ENCODE peak calls at places on chromosomes 7 and 10, in five cellular contexts. One of them, this sample, is unnamed.

GRCh38 chr7:68699090-68699711 is 899.1 kb upstream of the AUTS2 start:
- DNase-seq in tibial nerve: no peak
- DNase-seq in mammary epithelial cell: no peak
- DNase-seq in endothelial cell of umbilical vein: no peak
- DNase-seq in brain microvascular endothelial cell: peak
- DNase-seq in this sample: no peak

GRCh38 chr10:104309980-104310978 is 28.0 kb downstream of the ITPRIP start:
- DNase-seq in tibial nerve: peak
- DNase-seq in mammary epithelial cell: peak
- DNase-seq in endothelial cell of umbilical vein: peak
- DNase-seq in brain microvascular endothelial cell: peak
- DNase-seq in this sample: peak

GRCh38 chr7:22821702-22822485 is 755 bp downstream of the TOMM7 start:
- DNase-seq in tibial nerve: no peak
- DNase-seq in mammary epithelial cell: peak
- DNase-seq in endothelial cell of umbilical vein: peak
- DNase-seq in brain microvascular endothelial cell: no peak
- DNase-seq in this sample: peak

GRCh38 chr10:69141304-69141703 is 17.3 kb downstream of the VPS26A start:
- DNase-seq in tibial nerve: no peak
- DNase-seq in mammary epithelial cell: no peak
- DNase-seq in endothelial cell of umbilical vein: no peak
- DNase-seq in brain microvascular endothelial cell: no peak
- DNase-seq in this sample: no peak

GRCh38 chr10:80769700-80770160 is 232.0 kb downstream of the SH2D4B start:
- DNase-seq in tibial nerve: no peak
- DNase-seq in mammary epithelial cell: no peak
- DNase-seq in endothelial cell of umbilical vein: no peak
- DNase-seq in brain microvascular endothelial cell: no peak
- DNase-seq in this sample: no peak

GRCh38 chr10:132851451-132851850 is 65.5 kb upstream of the NKX6-2 start:
- DNase-seq in tibial nerve: peak
- DNase-seq in mammary epithelial cell: no peak
- DNase-seq in endothelial cell of umbilical vein: no peak
- DNase-seq in brain microvascular endothelial cell: no peak
- DNase-seq in this sample: no peak

GRCh38 chr7:818031-818699 is 14.1 kb upstream of the SUN1 start:
- DNase-seq in tibial nerve: no peak
- DNase-seq in mammary epithelial cell: peak
- DNase-seq in endothelial cell of umbilical vein: peak
- DNase-seq in brain microvascular endothelial cell: peak
- DNase-seq in this sample: peak

GRCh38 chr7:37643876-37644275 is 39.7 kb upstream of the GPR141 start:
- DNase-seq in tibial nerve: no peak
- DNase-seq in mammary epithelial cell: no peak
- DNase-seq in endothelial cell of umbilical vein: peak
- DNase-seq in brain microvascular endothelial cell: no peak
- DNase-seq in this sample: no peak

GRCh38 chr7:127863082-127863481 is 168.2 kb downstream of the LRRC4 start:
- DNase-seq in tibial nerve: no peak
- DNase-seq in mammary epithelial cell: no peak
- DNase-seq in endothelial cell of umbilical vein: no peak
- DNase-seq in brain microvascular endothelial cell: no peak
- DNase-seq in this sample: no peak

GRCh38 chr10:103574116-103575061 is 80.9 kb downstream of the NEURL1 start:
- DNase-seq in tibial nerve: no peak
- DNase-seq in mammary epithelial cell: no peak
- DNase-seq in endothelial cell of umbilical vein: no peak
- DNase-seq in brain microvascular endothelial cell: no peak
- DNase-seq in this sample: no peak

GRCh38 chr10:71454347-71454746 is 57.6 kb downstream of the CDH23 start:
- DNase-seq in tibial nerve: no peak
- DNase-seq in mammary epithelial cell: no peak
- DNase-seq in endothelial cell of umbilical vein: no peak
- DNase-seq in brain microvascular endothelial cell: no peak
- DNase-seq in this sample: no peak

GRCh38 chr10:36462194-36462593 is 663.2 kb upstream of the ANKRD30A start:
- DNase-seq in tibial nerve: no peak
- DNase-seq in mammary epithelial cell: peak
- DNase-seq in endothelial cell of umbilical vein: no peak
- DNase-seq in brain microvascular endothelial cell: no peak
- DNase-seq in this sample: peak

GRCh38 chr7:37540917-37541316 is 92.3 kb upstream of the ELMO1 start:
- DNase-seq in tibial nerve: no peak
- DNase-seq in mammary epithelial cell: no peak
- DNase-seq in endothelial cell of umbilical vein: no peak
- DNase-seq in brain microvascular endothelial cell: no peak
- DNase-seq in this sample: no peak

GRCh38 chr10:73529089-73529832 is 33.4 kb upstream of the PPP3CB start:
- DNase-seq in tibial nerve: no peak
- DNase-seq in mammary epithelial cell: peak
- DNase-seq in endothelial cell of umbilical vein: peak
- DNase-seq in brain microvascular endothelial cell: peak
- DNase-seq in this sample: peak

GRCh38 chr7:221996-222715 is 29.8 kb downstream of the FAM20C start:
- DNase-seq in tibial nerve: no peak
- DNase-seq in mammary epithelial cell: no peak
- DNase-seq in endothelial cell of umbilical vein: no peak
- DNase-seq in brain microvascular endothelial cell: no peak
- DNase-seq in this sample: no peak

GRCh38 chr10:62437696-62438095 is 63.5 kb downstream of the ZNF365 start:
- DNase-seq in tibial nerve: no peak
- DNase-seq in mammary epithelial cell: peak
- DNase-seq in endothelial cell of umbilical vein: peak
- DNase-seq in brain microvascular endothelial cell: peak
- DNase-seq in this sample: peak

GRCh38 chr7:92854501-92855238 is 18.3 kb upstream of the CDK6 start:
- DNase-seq in tibial nerve: no peak
- DNase-seq in mammary epithelial cell: no peak
- DNase-seq in endothelial cell of umbilical vein: peak
- DNase-seq in brain microvascular endothelial cell: no peak
- DNase-seq in this sample: no peak

GRCh38 chr7:135761751-135762488 is 13.3 kb upstream of the FAM180A start:
- DNase-seq in tibial nerve: no peak
- DNase-seq in mammary epithelial cell: peak
- DNase-seq in endothelial cell of umbilical vein: peak
- DNase-seq in brain microvascular endothelial cell: peak
- DNase-seq in this sample: peak

GRCh38 chr7:127440206-127440605 is 47.7 kb upstream of the ZNF800 start:
- DNase-seq in tibial nerve: no peak
- DNase-seq in mammary epithelial cell: no peak
- DNase-seq in endothelial cell of umbilical vein: no peak
- DNase-seq in brain microvascular endothelial cell: no peak
- DNase-seq in this sample: no peak

GRCh38 chr7:6420680-6421079 is 27.1 kb downstream of the DAGLB start:
- DNase-seq in tibial nerve: no peak
- DNase-seq in mammary epithelial cell: no peak
- DNase-seq in endothelial cell of umbilical vein: no peak
- DNase-seq in brain microvascular endothelial cell: no peak
- DNase-seq in this sample: no peak

GRCh38 chr10:13809447-13809846 is 222.7 kb downstream of the PRPF18 start:
- DNase-seq in tibial nerve: no peak
- DNase-seq in mammary epithelial cell: no peak
- DNase-seq in endothelial cell of umbilical vein: no peak
- DNase-seq in brain microvascular endothelial cell: no peak
- DNase-seq in this sample: no peak

GRCh38 chr7:8938036-8938435 is 504.6 kb downstream of the NXPH1 start:
- DNase-seq in tibial nerve: no peak
- DNase-seq in mammary epithelial cell: no peak
- DNase-seq in endothelial cell of umbilical vein: no peak
- DNase-seq in brain microvascular endothelial cell: no peak
- DNase-seq in this sample: no peak

GRCh38 chr10:34555653-34556052 is 259.4 kb downstream of the PARD3 start:
- DNase-seq in tibial nerve: no peak
- DNase-seq in mammary epithelial cell: peak
- DNase-seq in endothelial cell of umbilical vein: no peak
- DNase-seq in brain microvascular endothelial cell: no peak
- DNase-seq in this sample: no peak

GRCh38 chr10:131808370-131808930 is 92.4 kb upstream of the PPP2R2D start:
- DNase-seq in tibial nerve: no peak
- DNase-seq in mammary epithelial cell: no peak
- DNase-seq in endothelial cell of umbilical vein: no peak
- DNase-seq in brain microvascular endothelial cell: no peak
- DNase-seq in this sample: no peak

GRCh38 chr7:29976265-29976664 is 13.3 kb downstream of the SCRN1 start:
- DNase-seq in tibial nerve: no peak
- DNase-seq in mammary epithelial cell: no peak
- DNase-seq in endothelial cell of umbilical vein: no peak
- DNase-seq in brain microvascular endothelial cell: no peak
- DNase-seq in this sample: no peak

GRCh38 chr7:29975564-29975963 is 14.0 kb downstream of the SCRN1 start:
- DNase-seq in tibial nerve: no peak
- DNase-seq in mammary epithelial cell: no peak
- DNase-seq in endothelial cell of umbilical vein: no peak
- DNase-seq in brain microvascular endothelial cell: no peak
- DNase-seq in this sample: no peak

GRCh38 chr7:29980151-29980550 is 9.4 kb downstream of the SCRN1 start:
- DNase-seq in tibial nerve: no peak
- DNase-seq in mammary epithelial cell: no peak
- DNase-seq in endothelial cell of umbilical vein: peak
- DNase-seq in brain microvascular endothelial cell: no peak
- DNase-seq in this sample: no peak

GRCh38 chr7:29976673-29977072 is 12.9 kb downstream of the SCRN1 start:
- DNase-seq in tibial nerve: no peak
- DNase-seq in mammary epithelial cell: peak
- DNase-seq in endothelial cell of umbilical vein: no peak
- DNase-seq in brain microvascular endothelial cell: no peak
- DNase-seq in this sample: no peak

DNA sequence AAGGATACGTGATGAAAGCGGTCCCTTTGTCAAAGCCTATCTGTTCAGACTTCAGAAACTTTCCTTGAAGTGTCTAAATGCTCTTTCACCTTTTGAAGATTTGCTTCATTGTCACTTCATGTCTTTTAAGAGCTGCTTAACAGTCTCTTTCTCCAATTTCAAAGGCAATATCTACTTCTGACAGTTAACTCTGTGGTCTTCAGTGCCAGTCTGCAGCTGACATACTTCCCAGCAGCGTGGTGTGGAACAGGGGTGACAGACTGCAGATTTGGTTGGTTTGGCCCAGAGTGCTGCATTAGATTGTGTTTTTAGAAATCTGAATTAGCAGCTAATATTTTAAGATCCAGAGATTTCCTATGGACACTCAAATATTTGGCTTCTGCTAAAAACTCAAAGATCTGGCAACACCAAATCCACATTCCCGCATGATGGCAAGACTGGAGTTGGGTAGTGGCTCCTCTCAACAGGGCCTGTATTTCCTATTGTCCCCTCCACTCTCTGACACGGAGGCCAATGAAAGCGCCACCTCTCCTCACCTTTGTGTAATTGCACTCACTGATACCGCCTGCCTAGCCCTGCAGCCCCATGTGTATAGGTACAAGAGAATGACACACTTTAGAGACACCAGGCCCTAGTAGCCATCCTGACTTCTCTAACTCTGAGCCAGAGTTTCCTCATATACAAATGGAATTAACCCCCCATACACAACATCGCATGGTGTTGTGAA is 11.5 kb downstream of the SCRN1 start:
- DNase-seq in tibial nerve: no peak
- DNase-seq in mammary epithelial cell: no peak
- DNase-seq in endothelial cell of umbilical vein: no peak
- DNase-seq in brain microvascular endothelial cell: no peak
- DNase-seq in this sample: peak
- TF ChIP-seq CTCF in tibial nerve: no peak
- TF ChIP-seq CTCF in mammary epithelial cell: no peak
- TF ChIP-seq CTCF in endothelial cell of umbilical vein: no peak
- TF ChIP-seq CTCF in brain microvascular endothelial cell: no peak
- TF ChIP-seq CTCF in this sample: no peak

DNA sequence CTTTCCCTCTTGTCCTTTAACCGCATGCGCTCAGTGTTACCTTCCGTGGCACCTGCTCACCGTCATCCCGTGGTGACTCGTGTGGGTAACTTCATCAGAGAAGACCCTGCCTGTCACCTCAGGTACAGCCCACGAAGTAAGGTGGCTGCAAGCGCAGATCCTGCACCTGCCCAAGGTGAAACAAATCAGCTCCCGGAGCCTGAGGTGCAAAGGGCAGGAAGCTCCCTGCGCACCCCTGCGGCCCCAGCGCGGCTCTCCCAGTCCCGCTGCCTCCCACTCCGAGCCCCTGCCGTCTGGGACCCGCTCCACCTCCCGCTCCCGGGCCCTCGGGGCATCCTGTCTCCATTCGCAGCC is 110.9 kb upstream of the LANCL2 start:
- DNase-seq in tibial nerve: no peak
- DNase-seq in mammary epithelial cell: no peak
- DNase-seq in endothelial cell of umbilical vein: no peak
- DNase-seq in brain microvascular endothelial cell: no peak
- DNase-seq in this sample: no peak
- TF ChIP-seq CTCF in tibial nerve: no peak
- TF ChIP-seq CTCF in mammary epithelial cell: no peak
- TF ChIP-seq CTCF in endothelial cell of umbilical vein: no peak
- TF ChIP-seq CTCF in brain microvascular endothelial cell: no peak
- TF ChIP-seq CTCF in this sample: no peak

GRCh38 chr7:74101061-74101681 is 17.6 kb downstream of the LIMK1 start:
- DNase-seq in tibial nerve: no peak
- DNase-seq in mammary epithelial cell: no peak
- DNase-seq in endothelial cell of umbilical vein: no peak
- DNase-seq in brain microvascular endothelial cell: no peak
- DNase-seq in this sample: no peak
- TF ChIP-seq CTCF in tibial nerve: no peak
- TF ChIP-seq CTCF in mammary epithelial cell: no peak
- TF ChIP-seq CTCF in endothelial cell of umbilical vein: no peak
- TF ChIP-seq CTCF in brain microvascular endothelial cell: no peak
- TF ChIP-seq CTCF in this sample: no peak

GRCh38 chr7:87219545-87220025 is at the start of gene TMEM243:
- DNase-seq in tibial nerve: peak
- DNase-seq in mammary epithelial cell: peak
- DNase-seq in endothelial cell of umbilical vein: peak
- DNase-seq in brain microvascular endothelial cell: peak
- DNase-seq in this sample: peak
- TF ChIP-seq CTCF in tibial nerve: peak
- TF ChIP-seq CTCF in mammary epithelial cell: no peak
- TF ChIP-seq CTCF in endothelial cell of umbilical vein: peak
- TF ChIP-seq CTCF in brain microvascular endothelial cell: peak
- TF ChIP-seq CTCF in this sample: no peak

DNA sequence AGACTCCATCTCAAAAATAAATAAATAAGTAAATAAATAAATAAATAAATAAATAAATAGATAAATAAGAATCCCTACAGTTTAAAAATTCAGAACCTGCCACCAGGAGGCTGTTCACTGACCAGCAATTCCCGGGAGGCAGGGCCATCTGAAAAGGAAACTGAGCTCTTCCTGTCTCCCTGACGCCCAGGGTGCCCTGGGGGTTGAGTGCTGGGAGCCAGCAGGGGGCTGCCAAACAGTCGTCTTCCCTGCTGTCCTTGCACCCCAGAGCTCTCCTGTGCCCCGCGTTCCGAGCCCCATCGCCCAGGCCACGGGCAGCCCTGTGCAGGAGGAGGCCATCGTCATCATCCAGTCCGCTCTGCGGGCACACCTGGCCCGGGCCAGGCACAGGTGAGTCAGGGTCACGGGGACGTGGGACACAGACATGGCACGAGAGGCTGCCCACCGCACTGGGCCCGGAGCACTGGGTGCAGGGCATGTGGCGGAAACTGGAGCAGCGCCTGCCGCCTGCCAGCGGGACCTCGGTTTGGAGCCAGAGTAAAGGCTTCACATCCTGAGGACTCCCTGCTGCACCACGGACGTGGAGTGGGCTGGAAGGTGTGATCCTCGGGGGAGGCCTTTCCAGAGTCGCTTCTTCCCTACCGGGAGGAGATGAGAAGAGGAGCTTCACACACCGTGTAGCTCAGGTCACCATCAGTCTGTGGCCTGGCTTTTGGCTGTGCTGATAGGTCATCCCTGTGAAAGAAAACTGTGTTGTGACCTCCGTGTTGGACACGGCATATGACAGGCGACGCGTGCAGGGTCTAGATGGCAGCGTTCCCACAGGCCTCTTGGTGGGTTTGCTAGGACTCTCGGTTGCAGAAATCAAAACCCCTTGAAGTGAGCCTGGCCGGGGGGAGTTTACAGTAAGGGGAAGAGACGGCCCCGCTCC is 25.9 kb upstream of the TTYH3 start:
- DNase-seq in tibial nerve: no peak
- DNase-seq in mammary epithelial cell: no peak
- DNase-seq in endothelial cell of umbilical vein: no peak
- DNase-seq in brain microvascular endothelial cell: no peak
- DNase-seq in this sample: no peak
- TF ChIP-seq CTCF in tibial nerve: no peak
- TF ChIP-seq CTCF in mammary epithelial cell: no peak
- TF ChIP-seq CTCF in endothelial cell of umbilical vein: no peak
- TF ChIP-seq CTCF in brain microvascular endothelial cell: peak
- TF ChIP-seq CTCF in this sample: no peak

This sample was measured in MCF 10A.